ENCODE peak calls at places on chromosomes 4 and X, in nine cellular contexts. One of them, this sample, is unnamed. For H3K4me1, the result is how much of the 10 kb centered on the place peaks cover.

GRCh38 chrX:93673869-93674271 is at the start of gene FAM133A:
- DNase-seq in pancreas: no peak
- DNase-seq in heart right ventricle: peak
- DNase-seq in Peyer's patch: no peak
- DNase-seq in OCI-LY7: no peak
- DNase-seq in suprapubic skin: no peak
- DNase-seq in HepG2: no peak
- DNase-seq in stomach: no peak
- DNase-seq in keratinocyte: no peak
- DNase-seq in this sample: no peak

GRCh38 chrX:107630031-107630689 is 1.9 kb downstream of the PRPS1 start:
- DNase-seq in pancreas: no peak
- DNase-seq in heart right ventricle: no peak
- DNase-seq in Peyer's patch: no peak
- DNase-seq in OCI-LY7: no peak
- DNase-seq in suprapubic skin: no peak
- DNase-seq in HepG2: no peak
- DNase-seq in stomach: no peak
- DNase-seq in keratinocyte: no peak
- DNase-seq in this sample: no peak

GRCh38 chrX:68808686-68809357 is 20.0 kb upstream of the EFNB1 start:
- DNase-seq in pancreas: no peak
- DNase-seq in heart right ventricle: peak
- DNase-seq in Peyer's patch: no peak
- DNase-seq in OCI-LY7: no peak
- DNase-seq in suprapubic skin: no peak
- DNase-seq in HepG2: no peak
- DNase-seq in stomach: no peak
- DNase-seq in keratinocyte: no peak
- DNase-seq in this sample: no peak

GRCh38 chr4:167031534-167032156 is 202.6 kb downstream of the SPOCK3 start:
- DNase-seq in pancreas: no peak
- DNase-seq in heart right ventricle: no peak
- DNase-seq in Peyer's patch: no peak
- DNase-seq in OCI-LY7: no peak
- DNase-seq in suprapubic skin: no peak
- DNase-seq in HepG2: no peak
- DNase-seq in stomach: no peak
- DNase-seq in keratinocyte: no peak
- DNase-seq in this sample: no peak

GRCh38 chr4:83772680-83773079 is 236.8 kb downstream of the GPAT3 start:
- DNase-seq in pancreas: no peak
- DNase-seq in heart right ventricle: no peak
- DNase-seq in Peyer's patch: no peak
- DNase-seq in OCI-LY7: no peak
- DNase-seq in suprapubic skin: no peak
- DNase-seq in HepG2: no peak
- DNase-seq in stomach: no peak
- DNase-seq in keratinocyte: no peak
- DNase-seq in this sample: no peak

GRCh38 chrX:22800806-22801205 is 199.0 kb upstream of the DDX53 start:
- DNase-seq in pancreas: no peak
- DNase-seq in heart right ventricle: no peak
- DNase-seq in Peyer's patch: no peak
- DNase-seq in OCI-LY7: no peak
- DNase-seq in suprapubic skin: no peak
- DNase-seq in HepG2: no peak
- DNase-seq in stomach: no peak
- DNase-seq in keratinocyte: no peak
- DNase-seq in this sample: no peak

GRCh38 chr4:53355919-53356521 is 9.8 kb downstream of the SCFD2 start:
- DNase-seq in pancreas: no peak
- DNase-seq in heart right ventricle: no peak
- DNase-seq in Peyer's patch: no peak
- DNase-seq in OCI-LY7: no peak
- DNase-seq in suprapubic skin: no peak
- DNase-seq in HepG2: no peak
- DNase-seq in stomach: no peak
- DNase-seq in keratinocyte: no peak
- DNase-seq in this sample: no peak

GRCh38 chr4:40190880-40191815 is 5.7 kb upstream of the RHOH start:
- DNase-seq in pancreas: no peak
- DNase-seq in heart right ventricle: no peak
- DNase-seq in Peyer's patch: no peak
- DNase-seq in OCI-LY7: peak
- DNase-seq in suprapubic skin: no peak
- DNase-seq in HepG2: peak
- DNase-seq in stomach: no peak
- DNase-seq in keratinocyte: no peak
- DNase-seq in this sample: no peak

GRCh38 chr4:176207839-176208238 is 12.5 kb upstream of the SPATA4 start:
- DNase-seq in pancreas: no peak
- DNase-seq in heart right ventricle: no peak
- DNase-seq in Peyer's patch: no peak
- DNase-seq in OCI-LY7: no peak
- DNase-seq in suprapubic skin: no peak
- DNase-seq in HepG2: no peak
- DNase-seq in stomach: no peak
- DNase-seq in keratinocyte: no peak
- DNase-seq in this sample: no peak

GRCh38 chr4:134072137-134072536 is 129.5 kb downstream of the PABPC4L start:
- DNase-seq in pancreas: no peak
- DNase-seq in heart right ventricle: no peak
- DNase-seq in Peyer's patch: no peak
- DNase-seq in OCI-LY7: no peak
- DNase-seq in suprapubic skin: no peak
- DNase-seq in HepG2: no peak
- DNase-seq in stomach: no peak
- DNase-seq in keratinocyte: no peak
- DNase-seq in this sample: no peak

GRCh38 chr4:20462426-20463175 is 210.9 kb downstream of the SLIT2 start:
- DNase-seq in pancreas: no peak
- DNase-seq in heart right ventricle: no peak
- DNase-seq in Peyer's patch: no peak
- DNase-seq in OCI-LY7: no peak
- DNase-seq in suprapubic skin: no peak
- DNase-seq in HepG2: no peak
- DNase-seq in stomach: no peak
- DNase-seq in keratinocyte: no peak
- DNase-seq in this sample: no peak

GRCh38 chrX:8673211-8673610 is 58.7 kb downstream of the ANOS1 start:
- DNase-seq in pancreas: no peak
- DNase-seq in heart right ventricle: no peak
- DNase-seq in Peyer's patch: no peak
- DNase-seq in OCI-LY7: no peak
- DNase-seq in suprapubic skin: no peak
- DNase-seq in HepG2: no peak
- DNase-seq in stomach: no peak
- DNase-seq in keratinocyte: no peak
- DNase-seq in this sample: no peak

GRCh38 chr4:98929341-98930267 is 671 bp upstream of the EIF4E start:
- DNase-seq in pancreas: peak
- DNase-seq in heart right ventricle: peak
- DNase-seq in Peyer's patch: peak
- DNase-seq in OCI-LY7: peak
- DNase-seq in suprapubic skin: no peak
- DNase-seq in HepG2: peak
- DNase-seq in stomach: peak
- DNase-seq in keratinocyte: peak
- DNase-seq in this sample: peak

GRCh38 chr4:103008875-103009729 is 10.4 kb downstream of the SLC9B1 start:
- DNase-seq in pancreas: no peak
- DNase-seq in heart right ventricle: peak
- DNase-seq in Peyer's patch: no peak
- DNase-seq in OCI-LY7: peak
- DNase-seq in suprapubic skin: no peak
- DNase-seq in HepG2: peak
- DNase-seq in stomach: no peak
- DNase-seq in keratinocyte: no peak
- DNase-seq in this sample: peak

GRCh38 chr4:112947616-112948015 is 101.8 kb upstream of the ANK2 start:
- DNase-seq in pancreas: no peak
- DNase-seq in heart right ventricle: no peak
- DNase-seq in Peyer's patch: no peak
- DNase-seq in OCI-LY7: no peak
- DNase-seq in suprapubic skin: no peak
- DNase-seq in HepG2: no peak
- DNase-seq in stomach: no peak
- DNase-seq in keratinocyte: no peak
- DNase-seq in this sample: no peak

GRCh38 chrX:97672608-97673007 is 788.9 kb downstream of the RPA4 start:
- DNase-seq in pancreas: no peak
- DNase-seq in heart right ventricle: no peak
- DNase-seq in Peyer's patch: no peak
- DNase-seq in OCI-LY7: no peak
- DNase-seq in suprapubic skin: no peak
- DNase-seq in HepG2: no peak
- DNase-seq in stomach: no peak
- DNase-seq in keratinocyte: no peak
- DNase-seq in this sample: no peak

GRCh38 chrX:13485167-13485566 is 84.2 kb upstream of the EGFL6 start:
- DNase-seq in pancreas: no peak
- DNase-seq in heart right ventricle: no peak
- DNase-seq in Peyer's patch: no peak
- DNase-seq in OCI-LY7: no peak
- DNase-seq in suprapubic skin: no peak
- DNase-seq in HepG2: no peak
- DNase-seq in stomach: no peak
- DNase-seq in keratinocyte: no peak
- DNase-seq in this sample: no peak

GRCh38 chr4:150164956-150165355 is 86.7 kb downstream of the DCLK2 start:
- DNase-seq in pancreas: no peak
- DNase-seq in heart right ventricle: no peak
- DNase-seq in Peyer's patch: no peak
- DNase-seq in OCI-LY7: no peak
- DNase-seq in suprapubic skin: no peak
- DNase-seq in HepG2: no peak
- DNase-seq in stomach: no peak
- DNase-seq in keratinocyte: no peak
- DNase-seq in this sample: no peak

GRCh38 chrX:43940811-43941210 is 32.4 kb downstream of the NDP start:
- DNase-seq in pancreas: no peak
- DNase-seq in heart right ventricle: no peak
- DNase-seq in Peyer's patch: no peak
- DNase-seq in OCI-LY7: no peak
- DNase-seq in suprapubic skin: no peak
- DNase-seq in HepG2: no peak
- DNase-seq in stomach: no peak
- DNase-seq in keratinocyte: no peak
- DNase-seq in this sample: no peak

GRCh38 chr4:81352476-81352875 is 119.2 kb downstream of the RASGEF1B start:
- DNase-seq in pancreas: no peak
- DNase-seq in heart right ventricle: no peak
- DNase-seq in Peyer's patch: no peak
- DNase-seq in OCI-LY7: no peak
- DNase-seq in suprapubic skin: no peak
- DNase-seq in HepG2: no peak
- DNase-seq in stomach: no peak
- DNase-seq in keratinocyte: no peak
- DNase-seq in this sample: no peak

GRCh38 chr4:54607067-54607466 is 50.7 kb upstream of the KIT start:
- DNase-seq in pancreas: no peak
- DNase-seq in heart right ventricle: no peak
- DNase-seq in Peyer's patch: no peak
- DNase-seq in OCI-LY7: no peak
- DNase-seq in suprapubic skin: no peak
- DNase-seq in HepG2: no peak
- DNase-seq in stomach: no peak
- DNase-seq in keratinocyte: no peak
- DNase-seq in this sample: no peak
- H3K4me1 ChIP-seq in pancreas: under half
- H3K4me1 ChIP-seq in heart right ventricle: under half
- H3K4me1 ChIP-seq in Peyer's patch: under half
- H3K4me1 ChIP-seq in OCI-LY7: under half
- H3K4me1 ChIP-seq in suprapubic skin: under half
- H3K4me1 ChIP-seq in HepG2: under half
- H3K4me1 ChIP-seq in stomach: under half
- H3K4me1 ChIP-seq in keratinocyte: under half
- H3K4me1 ChIP-seq in this sample: under half

DNA sequence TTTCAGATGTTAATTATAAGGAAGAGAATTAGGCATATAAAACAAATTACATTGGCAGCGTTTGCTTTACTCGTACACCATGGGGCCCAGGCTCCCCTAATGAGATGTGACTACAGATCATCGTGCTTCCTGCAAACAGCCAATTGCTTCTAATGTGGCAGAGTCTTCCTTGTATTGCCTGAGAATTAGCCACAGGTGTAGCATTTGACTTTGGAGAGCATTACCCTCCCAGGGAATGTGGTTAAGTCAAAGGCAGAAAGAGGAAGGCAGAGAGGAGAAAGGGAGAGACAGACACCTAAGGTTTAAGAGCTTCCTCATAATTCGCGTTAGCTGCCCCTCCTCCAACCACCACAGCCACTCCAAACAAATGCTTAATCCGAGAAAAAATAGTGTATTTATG is 97.0 kb downstream of the MID1IP1 start:
- DNase-seq in pancreas: no peak
- DNase-seq in heart right ventricle: no peak
- DNase-seq in Peyer's patch: no peak
- DNase-seq in OCI-LY7: peak
- DNase-seq in suprapubic skin: no peak
- DNase-seq in HepG2: no peak
- DNase-seq in stomach: no peak
- DNase-seq in keratinocyte: no peak
- DNase-seq in this sample: no peak
- TF ChIP-seq CTCF in pancreas: no peak
- TF ChIP-seq CTCF in heart right ventricle: no peak
- TF ChIP-seq CTCF in Peyer's patch: no peak
- TF ChIP-seq CTCF in OCI-LY7: no peak
- TF ChIP-seq CTCF in suprapubic skin: no peak
- TF ChIP-seq CTCF in HepG2: no peak
- TF ChIP-seq CTCF in stomach: no peak
- TF ChIP-seq CTCF in keratinocyte: no peak
- TF ChIP-seq CTCF in this sample: no peak

GRCh38 chrX:45783002-45783401 is 582.3 kb upstream of the DIPK2B start:
- DNase-seq in pancreas: no peak
- DNase-seq in heart right ventricle: no peak
- DNase-seq in Peyer's patch: no peak
- DNase-seq in OCI-LY7: no peak
- DNase-seq in suprapubic skin: no peak
- DNase-seq in HepG2: no peak
- DNase-seq in stomach: no peak
- DNase-seq in keratinocyte: no peak
- DNase-seq in this sample: no peak
- H3K4me1 ChIP-seq in pancreas: under half
- H3K4me1 ChIP-seq in heart right ventricle: under half
- H3K4me1 ChIP-seq in Peyer's patch: under half
- H3K4me1 ChIP-seq in OCI-LY7: under half
- H3K4me1 ChIP-seq in suprapubic skin: under half
- H3K4me1 ChIP-seq in HepG2: under half
- H3K4me1 ChIP-seq in stomach: under half
- H3K4me1 ChIP-seq in keratinocyte: half or more
- H3K4me1 ChIP-seq in this sample: under half

DNA sequence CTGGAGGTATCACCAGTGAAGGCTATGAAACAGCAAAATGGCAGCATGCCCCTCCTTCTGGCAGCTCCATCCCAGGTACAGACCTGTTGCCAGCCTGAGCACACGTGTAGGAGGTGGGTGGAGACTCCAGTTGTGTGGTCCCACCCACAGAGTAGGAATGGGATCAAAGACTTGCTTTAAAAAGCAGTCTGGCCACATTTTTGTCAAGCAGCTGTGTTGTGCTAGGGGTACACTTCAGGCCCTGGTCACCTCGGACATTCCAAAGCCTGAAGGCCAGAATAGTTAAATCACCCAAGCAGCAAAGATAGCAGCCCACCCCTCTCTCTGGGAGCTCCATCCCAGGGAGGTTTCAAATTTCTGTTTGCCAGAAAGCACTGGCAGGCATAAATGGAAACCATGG is 20.3 kb upstream of the AMBN start:
- DNase-seq in pancreas: no peak
- DNase-seq in heart right ventricle: no peak
- DNase-seq in Peyer's patch: no peak
- DNase-seq in OCI-LY7: no peak
- DNase-seq in suprapubic skin: no peak
- DNase-seq in HepG2: no peak
- DNase-seq in stomach: no peak
- DNase-seq in keratinocyte: no peak
- DNase-seq in this sample: no peak
- TF ChIP-seq CTCF in pancreas: no peak
- TF ChIP-seq CTCF in heart right ventricle: no peak
- TF ChIP-seq CTCF in Peyer's patch: no peak
- TF ChIP-seq CTCF in OCI-LY7: no peak
- TF ChIP-seq CTCF in suprapubic skin: no peak
- TF ChIP-seq CTCF in HepG2: no peak
- TF ChIP-seq CTCF in stomach: no peak
- TF ChIP-seq CTCF in keratinocyte: no peak
- TF ChIP-seq CTCF in this sample: no peak

This sample was measured in kidney.